ENCODE peak calls at places on chromosomes 4 and X, in seven cellular contexts. Z, O, H, V, J, I and G are unnamed samples.

GRCh38 chrX:136126892-136127406 is 20.4 kb upstream of the FHL1 start:
- DNase-seq in Z (no peak), O (no peak), H (no peak), V (no peak), J (no peak), I (no peak), G (no peak)

GRCh38 chr4:76219299-76220055 is 5.9 kb upstream of the SCARB2 start:
- DNase-seq in Z (no peak), O (peak), H (no peak), V (no peak), J (no peak), I (no peak), G (no peak)

GRCh38 chr4:33297091-33297490 is 2576.9 kb downstream of the PCDH7 start:
- DNase-seq in Z (no peak), O (no peak), H (no peak), V (no peak), J (no peak), I (no peak), G (no peak)

GRCh38 chr4:53713767-53714166 is 122.5 kb upstream of the LNX1 start:
- DNase-seq in Z (no peak), O (no peak), H (no peak), V (no peak), J (no peak), I (no peak), G (no peak)

GRCh38 chrX:46737041-46737440 is 21.9 kb downstream of the SLC9A7 start:
- DNase-seq in Z (no peak), O (no peak), H (no peak), V (no peak), J (no peak), I (no peak), G (no peak)

GRCh38 chr4:25654971-25655963 is at the start of gene SLC34A2:
- DNase-seq in Z (peak), O (peak), H (no peak), V (no peak), J (peak), I (no peak), G (no peak)

GRCh38 chr4:53057679-53058078 is 195.6 kb downstream of the RASL11B start:
- DNase-seq in Z (no peak), O (no peak), H (no peak), V (no peak), J (no peak), I (no peak), G (no peak)

GRCh38 chr4:183408791-183409190 is 35.6 kb upstream of the CDKN2AIP start:
- DNase-seq in Z (no peak), O (no peak), H (no peak), V (no peak), J (no peak), I (no peak), G (no peak)

GRCh38 chrX:77936299-77936698 is 25.8 kb downstream of the ATP7A start:
- DNase-seq in Z (no peak), O (no peak), H (no peak), V (no peak), J (no peak), I (no peak), G (no peak)

GRCh38 chr4:81032805-81033684 is 2.5 kb downstream of the BMP3 start:
- DNase-seq in Z (no peak), O (peak), H (no peak), V (no peak), J (no peak), I (no peak), G (no peak)

GRCh38 chrX:23902419-23902818 is 5.3 kb downstream of the APOO start:
- DNase-seq in Z (no peak), O (peak), H (no peak), V (no peak), J (no peak), I (peak), G (peak)

GRCh38 chrX:6448003-6448402 is 86.9 kb downstream of the VCX3A start:
- DNase-seq in Z (no peak), O (no peak), H (no peak), V (no peak), J (no peak), I (no peak), G (no peak)

GRCh38 chr4:147370473-147370872 is 110.4 kb upstream of the EDNRA start:
- DNase-seq in Z (no peak), O (peak), H (no peak), V (no peak), J (no peak), I (no peak), G (no peak)

GRCh38 chr4:109967798-109968520 is 55.3 kb downstream of the EGF start:
- DNase-seq in Z (no peak), O (peak), H (no peak), V (no peak), J (no peak), I (no peak), G (no peak)

GRCh38 chrX:148228521-148228920 is 247.4 kb downstream of the FMR1NB start:
- DNase-seq in Z (no peak), O (no peak), H (no peak), V (no peak), J (no peak), I (no peak), G (no peak)

GRCh38 chr4:80568891-80569290 is 233.4 kb downstream of the CFAP299 start:
- DNase-seq in Z (no peak), O (no peak), H (no peak), V (no peak), J (no peak), I (no peak), G (no peak)

GRCh38 chrX:137051978-137052640 is 18.3 kb upstream of the GPR101 start:
- DNase-seq in Z (peak), O (peak), H (no peak), V (no peak), J (peak), I (peak), G (peak)

GRCh38 chr4:105389167-105389566 is 84.7 kb downstream of the PPA2 start:
- DNase-seq in Z (no peak), O (no peak), H (no peak), V (no peak), J (no peak), I (no peak), G (no peak)

GRCh38 chrX:9663216-9663615 is 102.4 kb downstream of the GPR143 start:
- DNase-seq in Z (no peak), O (no peak), H (no peak), V (no peak), J (no peak), I (peak), G (no peak)

GRCh38 chr4:12458621-12459020 is 1025.5 kb downstream of the RAB28 start:
- DNase-seq in Z (no peak), O (peak), H (no peak), V (no peak), J (no peak), I (no peak), G (no peak)

GRCh38 chr4:73257995-73258667 is 467 bp downstream of the ANKRD17 start:
- DNase-seq in Z (no peak), O (peak), H (no peak), V (no peak), J (no peak), I (peak), G (no peak)

GRCh38 chrX:132180929-132181328 is 38.3 kb downstream of the RAP2C start:
- DNase-seq in Z (no peak), O (no peak), H (no peak), V (no peak), J (no peak), I (no peak), G (no peak)

GRCh38 chrX:11724122-11725017 is 33.7 kb upstream of the MSL3 start:
- DNase-seq in Z (no peak), O (peak), H (peak), V (no peak), J (peak), I (peak), G (peak)

GRCh38 chrX:149060921-149061320 is 444.2 kb downstream of the IDS start:
- DNase-seq in Z (no peak), O (peak), H (no peak), V (no peak), J (no peak), I (no peak), G (no peak)

GRCh38 chrX:10529344-10529743 is 91.0 kb downstream of the MID1 start:
- DNase-seq in Z (no peak), O (peak), H (no peak), V (no peak), J (no peak), I (no peak), G (no peak)

GRCh38 chr4:125021189-125021588 is 293.6 kb upstream of the FAT4 start:
- DNase-seq in Z (no peak), O (peak), H (no peak), V (no peak), J (no peak), I (no peak), G (no peak)

GRCh38 chrX:41923925-41924693 is 755 bp upstream of the CASK start:
- DNase-seq in Z (no peak), O (peak), H (no peak), V (no peak), J (no peak), I (peak), G (peak)

GRCh38 chrX:41922694-41923171 is 621 bp downstream of the CASK start:
- DNase-seq in Z (peak), O (peak), H (no peak), V (no peak), J (peak), I (peak), G (peak)

GRCh38 chrX:41922125-41922521 is 1.2 kb downstream of the CASK start:
- DNase-seq in Z (no peak), O (peak), H (no peak), V (no peak), J (no peak), I (peak), G (peak)

GRCh38 chrX:41921492-41922124 is 1.7 kb downstream of the CASK start:
- DNase-seq in Z (no peak), O (peak), H (no peak), V (no peak), J (no peak), I (peak), G (peak)

DNA sequence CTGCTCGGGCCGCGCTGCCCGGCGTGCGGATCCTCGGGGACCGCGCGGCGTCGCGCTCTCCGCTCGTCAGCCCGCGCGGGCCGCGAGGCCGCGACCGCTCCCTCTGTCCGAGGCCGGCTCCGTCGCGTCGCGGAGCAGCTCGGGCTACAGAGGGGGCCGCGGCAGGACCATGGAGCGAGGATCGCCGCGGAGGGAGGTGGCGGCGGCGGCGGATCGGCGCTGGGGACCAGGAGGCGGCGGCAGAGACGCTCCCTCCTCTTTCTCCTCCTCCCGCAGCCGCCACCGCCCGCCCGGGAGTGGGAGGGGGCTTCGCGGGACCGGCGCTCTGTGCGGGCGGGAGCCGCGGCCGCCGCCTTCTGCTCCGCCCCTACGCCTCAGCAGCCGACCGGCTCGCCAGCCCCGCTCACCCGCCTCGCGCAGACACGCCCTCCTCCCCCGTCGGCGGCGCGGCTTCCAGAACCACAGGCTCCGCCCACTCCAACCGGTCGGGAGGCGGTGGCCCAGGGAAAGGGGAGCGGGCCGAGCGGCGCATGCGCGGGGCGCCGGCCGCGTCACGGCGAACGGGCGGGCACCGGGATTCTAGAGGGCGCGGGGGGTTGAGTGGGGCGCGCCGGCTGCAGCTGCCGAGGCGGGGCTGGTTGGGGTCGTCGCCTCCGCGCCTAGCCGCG is at the start of gene CASK:
- DNase-seq in Z (peak), O (peak), H (peak), V (peak), J (peak), I (peak), G (peak)
- TF ChIP-seq CTCF in Z (no peak), O (no peak), H (no peak), V (no peak), J (no peak), I (no peak), G (no peak)

DNA sequence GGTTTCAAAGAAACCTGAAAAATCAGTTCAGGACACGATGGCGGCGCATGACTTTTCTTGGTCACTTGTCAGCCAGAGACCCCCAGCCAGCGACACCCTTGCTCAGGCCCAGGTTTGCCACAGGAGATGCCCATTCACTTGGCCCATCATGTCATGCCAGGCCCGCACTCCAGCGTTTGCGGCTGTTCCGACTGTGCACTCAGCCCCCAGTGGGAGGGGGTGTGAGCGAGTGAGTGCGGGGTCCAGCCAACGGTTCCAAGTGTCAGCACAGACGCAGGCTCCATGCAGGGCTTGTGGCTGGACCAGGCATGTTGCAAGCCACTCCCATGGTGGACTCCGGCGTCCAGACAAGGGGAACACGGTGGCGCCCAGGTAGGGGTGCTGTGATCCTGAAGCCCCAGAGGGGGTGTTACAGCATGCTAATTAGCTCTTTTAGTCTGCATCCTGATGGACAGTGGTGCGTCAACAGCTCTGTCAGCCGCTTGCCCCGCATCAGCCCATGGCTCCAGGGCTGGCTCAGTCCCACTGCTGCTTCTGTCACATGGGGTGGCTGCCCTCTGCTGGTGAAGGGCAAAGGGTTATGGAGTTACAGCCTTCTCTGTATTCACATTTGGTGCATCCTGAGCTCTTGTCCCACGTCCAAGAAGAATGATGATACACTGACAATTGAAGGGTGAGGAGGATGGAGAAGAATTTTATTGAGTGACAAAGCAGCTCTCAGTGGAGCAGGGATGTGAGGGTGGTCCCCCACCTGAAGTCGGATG is 3.7 kb upstream of the MAEA start:
- DNase-seq in Z (peak), O (no peak), H (no peak), V (no peak), J (no peak), I (peak), G (no peak)
- TF ChIP-seq CTCF in Z (no peak), O (no peak), H (no peak), V (peak), J (no peak), I (peak), G (no peak)

DNA sequence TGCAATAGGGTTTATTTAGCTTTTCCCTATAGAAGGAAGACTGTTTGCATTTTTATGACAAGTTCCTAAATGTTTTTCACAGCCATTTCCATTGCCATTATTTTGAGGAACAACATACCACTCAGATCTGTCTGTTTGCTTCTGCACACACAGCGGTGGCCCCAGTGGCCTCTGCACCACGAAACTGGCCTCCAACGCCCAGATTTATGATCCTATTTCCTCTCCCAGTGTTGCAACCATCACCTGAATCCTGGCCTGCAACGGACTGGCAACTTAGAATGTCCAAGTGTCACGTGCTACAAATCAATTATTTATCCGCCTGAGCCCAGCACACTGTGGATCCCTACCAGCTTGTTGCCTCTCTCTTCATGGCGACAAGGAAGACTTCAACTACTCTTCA is 9.2 kb downstream of the RAI2 start:
- DNase-seq in Z (no peak), O (no peak), H (no peak), V (no peak), J (no peak), I (no peak), G (no peak)
- TF ChIP-seq CTCF in Z (no peak), O (no peak), H (no peak), V (no peak), J (no peak), I (no peak), G (no peak)

GRCh38 chr4:23040539-23040938 is 347.8 kb downstream of the GBA3 start:
- DNase-seq in Z (no peak), O (no peak), H (no peak), V (no peak), J (no peak), I (no peak), G (no peak)
- TF ChIP-seq CTCF in Z (no peak), O (no peak), H (no peak), V (no peak), J (no peak), I (no peak), G (no peak)

GRCh38 chr4:113979157-113979972 is at the start of gene ARSJ:
- DNase-seq in Z (peak), O (peak), H (no peak), V (no peak), J (peak), I (peak), G (peak)
- TF ChIP-seq CTCF in Z (no peak), O (no peak), H (peak), V (peak), J (no peak), I (no peak), G (no peak)

DNA sequence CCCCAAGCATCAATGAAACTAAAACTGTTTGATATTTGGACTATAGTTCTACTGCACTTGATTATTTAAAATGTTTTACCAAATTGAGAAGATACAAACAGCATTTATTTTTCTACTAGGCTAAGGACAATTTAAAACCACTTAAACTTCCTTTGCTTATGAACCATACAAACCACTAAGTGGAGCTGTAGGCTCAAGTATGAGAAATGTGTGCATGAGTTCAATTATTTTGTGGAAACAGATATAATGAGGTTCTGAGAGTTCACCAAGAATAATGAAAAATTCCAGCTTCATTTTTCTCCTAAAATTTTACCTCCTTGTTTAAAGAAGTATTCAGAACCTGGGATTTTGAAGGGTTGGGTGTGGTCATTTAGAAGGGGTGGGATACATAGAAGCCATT is 63.1 kb downstream of the SERPINA7 start:
- DNase-seq in Z (no peak), O (peak), H (no peak), V (no peak), J (no peak), I (no peak), G (no peak)
- TF ChIP-seq CTCF in Z (no peak), O (peak), H (peak), V (no peak), J (peak), I (no peak), G (no peak)

GRCh38 chr4:37429906-37430305 is 185.4 kb downstream of the NWD2 start:
- DNase-seq in Z (no peak), O (no peak), H (no peak), V (no peak), J (no peak), I (no peak), G (no peak)

GRCh38 chr4:37430718-37431416 is 186.3 kb downstream of the NWD2 start:
- DNase-seq in Z (no peak), O (no peak), H (no peak), V (no peak), J (no peak), I (no peak), G (no peak)

GRCh38 chr4:37438880-37439279 is 194.3 kb downstream of the NWD2 start:
- DNase-seq in Z (no peak), O (peak), H (no peak), V (no peak), J (no peak), I (no peak), G (no peak)

GRCh38 chr4:37431417-37431743 is 186.8 kb downstream of the NWD2 start:
- DNase-seq in Z (no peak), O (no peak), H (no peak), V (no peak), J (no peak), I (no peak), G (no peak)

GRCh38 chr4:37434469-37434868 is 189.9 kb downstream of the NWD2 start:
- DNase-seq in Z (no peak), O (peak), H (no peak), V (no peak), J (no peak), I (no peak), G (no peak)
- TF ChIP-seq CTCF in Z (no peak), O (peak), H (peak), V (no peak), J (no peak), I (no peak), G (no peak)

GRCh38 chr4:186191266-186192067 is at the start of gene CYP4V2:
- DNase-seq in Z (peak), O (peak), H (no peak), V (no peak), J (peak), I (peak), G (peak)

GRCh38 chr4:186188107-186188506 is 3.3 kb upstream of the CYP4V2 start:
- DNase-seq in Z (no peak), O (no peak), H (no peak), V (no peak), J (no peak), I (no peak), G (no peak)

GRCh38 chr4:186192068-186192751 is 843 bp downstream of the CYP4V2 start:
- DNase-seq in Z (peak), O (peak), H (no peak), V (no peak), J (peak), I (peak), G (no peak)

GRCh38 chr4:186189656-186190055 is 1.7 kb upstream of the CYP4V2 start:
- DNase-seq in Z (no peak), O (no peak), H (no peak), V (no peak), J (no peak), I (no peak), G (no peak)

DNA sequence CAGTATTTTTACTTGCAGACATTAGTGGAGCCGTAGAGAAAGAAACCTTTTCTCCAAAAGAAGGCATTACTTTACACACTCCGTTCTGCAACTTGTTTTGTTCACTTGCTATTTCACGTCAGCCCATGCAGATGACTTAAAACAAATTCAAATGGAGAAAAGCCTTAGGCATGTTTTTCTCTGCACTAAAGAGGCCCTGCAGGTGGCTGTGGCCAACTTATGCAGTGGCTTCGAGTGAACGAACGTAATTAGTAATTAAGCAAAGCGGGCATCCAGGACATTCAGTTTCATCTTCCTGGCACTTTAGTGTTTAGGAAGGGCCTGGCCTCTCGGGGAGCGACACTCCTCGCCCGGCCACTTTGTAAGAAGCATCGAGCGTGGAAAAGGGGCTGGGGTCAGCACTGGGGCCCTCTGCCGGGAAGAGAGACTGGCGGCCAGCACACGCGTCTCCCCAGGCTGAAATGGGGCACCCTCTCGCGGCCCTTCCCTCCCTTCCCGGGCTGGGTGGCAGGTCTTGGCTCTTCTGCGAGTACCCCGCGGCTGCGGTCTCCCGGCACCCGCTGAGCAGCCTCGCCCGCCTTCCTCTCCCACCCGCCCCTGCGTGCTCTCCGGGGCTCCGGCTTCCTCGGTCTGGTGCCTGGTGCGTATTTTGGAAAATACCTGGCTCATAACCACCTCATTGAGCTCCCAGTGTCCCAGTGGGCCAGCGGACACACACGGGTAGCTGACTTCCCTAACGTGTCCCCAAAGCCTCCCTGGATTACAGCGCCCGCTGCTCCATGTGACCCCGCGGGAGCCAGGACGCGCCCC is 706 bp upstream of the CYP4V2 start:
- DNase-seq in Z (peak), O (peak), H (no peak), V (no peak), J (peak), I (peak), G (peak)
- TF ChIP-seq CTCF in Z (no peak), O (no peak), H (peak), V (peak), J (no peak), I (no peak), G (peak)